ENCODE peak calls at places on chromosomes 6 and 20, in five cellular contexts. One of them, this sample, is unnamed.

GRCh38 chr6:122028933-122029332 is 370.5 kb upstream of the HSF2 start:
- DNase-seq in memory B cell: no peak
- DNase-seq in midbrain: no peak
- DNase-seq in AG20443: no peak
- DNase-seq in effector CD4-positive, alpha-beta T cell: no peak
- DNase-seq in this sample: no peak

GRCh38 chr6:41942045-41942851 is 640 bp upstream of the CCND3 start:
- DNase-seq in memory B cell: no peak
- DNase-seq in midbrain: peak
- DNase-seq in AG20443: peak
- DNase-seq in effector CD4-positive, alpha-beta T cell: peak
- DNase-seq in this sample: no peak

GRCh38 chr6:32816746-32817204 is at the start of gene HLA-DOB:
- DNase-seq in memory B cell: no peak
- DNase-seq in midbrain: peak
- DNase-seq in AG20443: peak
- DNase-seq in effector CD4-positive, alpha-beta T cell: no peak
- DNase-seq in this sample: peak

GRCh38 chr20:6525447-6526303 is 241.8 kb upstream of the BMP2 start:
- DNase-seq in memory B cell: no peak
- DNase-seq in midbrain: no peak
- DNase-seq in AG20443: no peak
- DNase-seq in effector CD4-positive, alpha-beta T cell: no peak
- DNase-seq in this sample: peak

GRCh38 chr6:138557147-138557546 is 57.9 kb upstream of the NHSL1 start:
- DNase-seq in memory B cell: no peak
- DNase-seq in midbrain: no peak
- DNase-seq in AG20443: no peak
- DNase-seq in effector CD4-positive, alpha-beta T cell: no peak
- DNase-seq in this sample: no peak

GRCh38 chr6:109523478-109523877 is 40.5 kb upstream of the ZBTB24 start:
- DNase-seq in memory B cell: no peak
- DNase-seq in midbrain: no peak
- DNase-seq in AG20443: peak
- DNase-seq in effector CD4-positive, alpha-beta T cell: no peak
- DNase-seq in this sample: peak

GRCh38 chr20:46031701-46032254 is 2.8 kb downstream of the SLC12A5 start:
- DNase-seq in memory B cell: no peak
- DNase-seq in midbrain: peak
- DNase-seq in AG20443: peak
- DNase-seq in effector CD4-positive, alpha-beta T cell: no peak
- DNase-seq in this sample: peak

GRCh38 chr20:18288748-18289705 is 700 bp downstream of the ZNF133 start:
- DNase-seq in memory B cell: no peak
- DNase-seq in midbrain: no peak
- DNase-seq in AG20443: peak
- DNase-seq in effector CD4-positive, alpha-beta T cell: no peak
- DNase-seq in this sample: peak

GRCh38 chr20:31712112-31712553 is 10.5 kb downstream of the BCL2L1 start:
- DNase-seq in memory B cell: no peak
- DNase-seq in midbrain: peak
- DNase-seq in AG20443: no peak
- DNase-seq in effector CD4-positive, alpha-beta T cell: no peak
- DNase-seq in this sample: no peak

GRCh38 chr20:12207875-12208274 is 290.2 kb downstream of the BTBD3 start:
- DNase-seq in memory B cell: no peak
- DNase-seq in midbrain: no peak
- DNase-seq in AG20443: peak
- DNase-seq in effector CD4-positive, alpha-beta T cell: no peak
- DNase-seq in this sample: no peak

GRCh38 chr6:48426636-48427035 is 315.6 kb upstream of the PTCHD4 start:
- DNase-seq in memory B cell: no peak
- DNase-seq in midbrain: no peak
- DNase-seq in AG20443: peak
- DNase-seq in effector CD4-positive, alpha-beta T cell: no peak
- DNase-seq in this sample: no peak